ENCODE peak calls at places on chromosomes 5 and 9, in eight cellular contexts. M is IMR-90; W is transverse colon; H is glutamatergic neuron; Q is spleen; U is effector memory CD4-positive, alpha-beta T cell; C is lung microvascular endothelial cell; B is AG20443. S is an unnamed sample.
A peak's percentile ranks its signal among the peaks of the same experiment; 100 is the strongest.

GRCh38 chr9:92964981-92965758 is 17.8 kb downstream of the FGD3 start:
- DNase-seq in M (no peak), H (no peak), B (no peak), W (peak; percentile 53), C (no peak), Q (peak; percentile 94), U (no peak), S (no peak)

GRCh38 chr5:84382363-84383295 is 2.1 kb downstream of the EDIL3 start:
- DNase-seq in W (peak; percentile 68), B (peak; percentile 19), H (peak; percentile 83), C (peak; percentile 64), U (no peak), Q (no peak), M (peak; percentile 53), S (no peak)

GRCh38 chr5:61277190-61277589 is 54.9 kb upstream of the ZSWIM6 start:
- DNase-seq in W (no peak), C (peak; percentile 84), H (no peak), Q (no peak), M (peak; percentile 64), U (no peak), B (peak; percentile 42), S (peak; percentile 30)

GRCh38 chr5:80251636-80252035 is 4.2 kb downstream of the SERINC5 start:
- DNase-seq in B (no peak), C (no peak), Q (no peak), U (no peak), H (no peak), M (peak; percentile 40), W (no peak), S (no peak)

GRCh38 chr5:54217826-54218503 is 92.4 kb downstream of the ARL15 start:
- DNase-seq in W (no peak), M (peak; percentile 82), H (no peak), U (no peak), C (peak; percentile 75), Q (no peak), B (peak; percentile 60), S (peak; percentile 61)

GRCh38 chr9:16825364-16825763 is 45.1 kb downstream of the BNC2 start:
- DNase-seq in M (peak; percentile 73), U (no peak), Q (no peak), H (no peak), B (no peak), W (no peak), C (no peak), S (no peak)

GRCh38 chr5:156178117-156178516 is 148.8 kb upstream of the SGCD start:
- DNase-seq in Q (no peak), B (no peak), W (no peak), H (no peak), M (peak; percentile 23), C (no peak), U (no peak), S (no peak)

GRCh38 chr5:180290568-180291233 is 1.2 kb downstream of the MAPK9 start:
- DNase-seq in M (no peak), U (no peak), Q (no peak), W (no peak), H (no peak), B (no peak), C (no peak), S (no peak)

GRCh38 chr9:38039090-38039906 is 29.7 kb downstream of the SHB start:
- DNase-seq in M (peak; percentile 48), W (no peak), C (peak; percentile 48), H (no peak), B (no peak), U (no peak), Q (no peak), S (no peak)

GRCh38 chr5:93022770-93023169 is 558.2 kb downstream of the NR2F1-AS1 start:
- DNase-seq in U (no peak), C (peak; percentile 20), B (no peak), W (no peak), M (peak; percentile 54), Q (no peak), H (no peak), S (no peak)

GRCh38 chr9:125674981-125675973 is 31.7 kb downstream of the MAPKAP1 start:
- DNase-seq in U (no peak), H (no peak), M (peak; percentile 87), C (peak; percentile 81), B (peak; percentile 77), W (no peak), Q (no peak), S (peak; percentile 75)

GRCh38 chr9:126296687-126297086 is 29.9 kb upstream of the MVB12B start:
- DNase-seq in Q (no peak), H (no peak), M (no peak), W (no peak), B (no peak), C (no peak), U (no peak), S (no peak)

GRCh38 chr5:62934319-62934718 is 355.7 kb downstream of the LRRC70 start:
- DNase-seq in Q (no peak), H (no peak), C (no peak), U (no peak), B (no peak), M (no peak), W (no peak), S (no peak)

S was measured in HTR-8/SVneo.